ENCODE peak calls at places on chromosomes 7 and 10, in six cellular contexts. N is effector memory CD4-positive, alpha-beta T cell; Z is Panc1; W is PC-9; P is CD4-positive, alpha-beta T cell; I is caudate nucleus. E is an unnamed sample.

GRCh38 chr10:79246606-79247275 is 100.5 kb upstream of the PPIF start:
- DNase-seq in N (no peak), I (no peak), Z (no peak), P (no peak), W (no peak), E (no peak)

GRCh38 chr7:91293840-91294239 is 29.6 kb downstream of the FZD1 start:
- DNase-seq in P (no peak), I (no peak), N (no peak), W (no peak), Z (no peak), E (no peak)

GRCh38 chr10:6988654-6989053 is 408.6 kb upstream of the PRKCQ start:
- DNase-seq in W (no peak), P (no peak), N (no peak), Z (no peak), I (no peak), E (no peak)

GRCh38 chr10:6033954-6034353 is 28.2 kb downstream of the IL2RA start:
- DNase-seq in W (no peak), Z (no peak), N (no peak), I (no peak), P (no peak), E (no peak)

GRCh38 chr7:14419554-14419953 is 430.1 kb upstream of the ETV1 start:
- DNase-seq in P (no peak), I (no peak), N (no peak), Z (no peak), W (no peak), E (no peak)

GRCh38 chr7:6365451-6365850 is 82.3 kb downstream of the DAGLB start:
- DNase-seq in P (no peak), I (no peak), N (no peak), W (no peak), Z (no peak), E (no peak)

GRCh38 chr7:110677405-110677804 is 413.5 kb upstream of the LRRN3 start:
- DNase-seq in W (no peak), I (no peak), P (no peak), Z (no peak), N (no peak), E (no peak)

GRCh38 chr10:109914966-109915365 is 8.3 kb downstream of the XPNPEP1 start:
- DNase-seq in P (peak; percentile 29), Z (no peak), W (peak; percentile 92), I (no peak), N (peak; percentile 13), E (peak; percentile 84)

GRCh38 chr7:128885370-128886187 is 22.9 kb downstream of the ATP6V1F start:
- DNase-seq in P (no peak), Z (no peak), W (no peak), N (no peak), I (no peak), E (no peak)

GRCh38 chr10:34758447-34758996 is 56.6 kb downstream of the PARD3 start:
- DNase-seq in P (no peak), Z (peak; percentile 74), I (no peak), W (peak; percentile 94), N (no peak), E (no peak)

GRCh38 chr7:148590533-148590932 is at the start of gene C7orf33:
- DNase-seq in I (no peak), N (no peak), P (no peak), W (no peak), Z (no peak), E (no peak)

GRCh38 chr10:31707578-31708411 is 220.8 kb downstream of the ARHGAP12 start:
- DNase-seq in N (no peak), P (no peak), Z (no peak), W (no peak), I (no peak), E (no peak)

GRCh38 chr7:10793995-10794780 is 179.5 kb upstream of the PHF14 start:
- DNase-seq in W (no peak), Z (no peak), N (no peak), P (no peak), I (no peak), E (no peak)

GRCh38 chr10:110789604-110790428 is 81.9 kb upstream of the PDCD4 start:
- DNase-seq in I (no peak), W (no peak), N (no peak), P (no peak), Z (no peak), E (no peak)

GRCh38 chr10:122863796-122864592 is 15.4 kb downstream of the FAM24B start:
- DNase-seq in I (no peak), N (no peak), W (no peak), P (no peak), Z (no peak), E (no peak)

GRCh38 chr7:92841192-92841591 is 4.8 kb upstream of the CDK6 start:
- DNase-seq in W (no peak), Z (no peak), N (no peak), I (no peak), P (no peak), E (no peak)

GRCh38 chr10:117262296-117263293 is 21.7 kb downstream of the SLC18A2 start:
- DNase-seq in N (no peak), I (no peak), Z (no peak), W (no peak), P (no peak), E (no peak)

GRCh38 chr7:152202056-152202455 is 176.6 kb downstream of the GALNT11 start:
- DNase-seq in P (no peak), W (no peak), N (no peak), Z (no peak), I (no peak), E (no peak)

GRCh38 chr7:46791180-46791579 is 790.7 kb downstream of the TNS3 start:
- DNase-seq in W (no peak), Z (no peak), P (no peak), I (no peak), N (no peak), E (no peak)

GRCh38 chr7:117771756-117772155 is 101.5 kb downstream of the CTTNBP2 start:
- DNase-seq in N (no peak), Z (no peak), W (peak; percentile 2), I (no peak), P (no peak), E (no peak)

GRCh38 chr10:77138541-77138940 is 499.1 kb downstream of the KCNMA1 start:
- DNase-seq in I (no peak), Z (no peak), P (no peak), N (no peak), W (no peak), E (no peak)

GRCh38 chr10:103246328-103246727 is 641 bp downstream of the RPEL1 start:
- DNase-seq in N (no peak), I (no peak), W (no peak), Z (no peak), P (no peak), E (no peak)

GRCh38 chr7:55104123-55104522 is 85.3 kb downstream of the EGFR start:
- DNase-seq in N (no peak), P (no peak), I (no peak), Z (no peak), W (no peak), E (no peak)
- H3K27ac ChIP-seq in N (no peak overlapping the region), P (no peak overlapping the region), I (no peak overlapping the region), Z (no peak overlapping the region), W (no peak overlapping the region), E (no peak overlapping the region)

GRCh38 chr10:1299041-1299726 is 243.0 kb downstream of the WDR37 start:
- DNase-seq in N (no peak), W (no peak), Z (no peak), P (no peak), I (no peak), E (no peak)
- H3K27ac ChIP-seq in N (no peak overlapping the region), W (no peak overlapping the region), Z (no peak overlapping the region), P (no peak overlapping the region), I (no peak overlapping the region), E (no peak overlapping the region)

GRCh38 chr7:33779216-33779615 is 126.1 kb upstream of the BMPER start:
- DNase-seq in I (no peak), N (no peak), Z (no peak), W (no peak), P (no peak), E (no peak)

GRCh38 chr7:33778195-33778594 is 127.1 kb upstream of the BMPER start:
- DNase-seq in P (no peak), Z (no peak), N (no peak), W (no peak), I (no peak), E (no peak)

GRCh38 chr7:33784000-33784399 is 121.3 kb upstream of the BMPER start:
- DNase-seq in Z (no peak), P (no peak), N (no peak), I (no peak), W (no peak), E (no peak)

GRCh38 chr7:33781796-33782195 is 123.5 kb upstream of the BMPER start:
- DNase-seq in I (no peak), Z (no peak), W (no peak), P (no peak), N (no peak), E (no peak)

DNA sequence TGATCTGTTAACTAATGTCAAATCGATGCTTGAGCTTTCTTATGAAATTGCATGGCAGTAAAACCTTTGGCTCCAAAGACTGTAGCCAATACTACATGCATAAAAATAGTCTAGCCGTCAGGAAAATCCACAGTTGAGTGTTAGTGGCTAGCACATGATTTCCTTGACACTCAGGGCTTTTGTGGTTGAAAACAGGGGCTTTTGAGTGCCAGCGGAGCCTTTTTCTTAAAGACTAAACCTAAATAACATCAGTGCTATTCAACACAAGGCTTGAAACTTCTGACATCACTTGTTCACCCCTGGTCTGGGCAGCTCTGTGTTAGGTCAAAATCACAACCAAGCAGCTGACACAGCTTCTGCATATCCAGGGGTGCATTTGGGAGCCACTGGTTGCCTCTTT is 124.2 kb upstream of the BMPER start:
- DNase-seq in W (no peak), P (no peak), N (no peak), I (no peak), Z (no peak), E (no peak)
- H3K27ac ChIP-seq in W (no peak overlapping the region), P (no peak overlapping the region), N (no peak overlapping the region), I (no peak overlapping the region), Z (no peak overlapping the region), E (no peak overlapping the region)

GRCh38 chr10:21509391-21510217 is 15.9 kb downstream of the SKIDA1 start:
- DNase-seq in I (no peak), P (no peak), W (no peak), N (no peak), Z (no peak), E (no peak)
- H3K27ac ChIP-seq in I (peak overlapping the region; percentile 80), P (no peak overlapping the region), W (no peak overlapping the region), N (no peak overlapping the region), Z (peak overlapping the region; percentile 86), E (no peak overlapping the region)

GRCh38 chr10:100554902-100555301 is 19.2 kb downstream of the HIF1AN start:
- DNase-seq in N (no peak), P (no peak), I (no peak), W (no peak), Z (no peak), E (no peak)

GRCh38 chr10:100551231-100551630 is 15.5 kb downstream of the HIF1AN start:
- DNase-seq in N (no peak), Z (no peak), I (no peak), P (no peak), W (no peak), E (no peak)

GRCh38 chr10:100553929-100554328 is 18.2 kb downstream of the HIF1AN start:
- DNase-seq in I (no peak), W (no peak), P (no peak), N (no peak), Z (no peak), E (no peak)

GRCh38 chr10:100551733-100552132 is 16.0 kb downstream of the HIF1AN start:
- DNase-seq in N (no peak), P (no peak), I (no peak), Z (no peak), W (no peak), E (no peak)
- H3K27ac ChIP-seq in N (no peak overlapping the region), P (no peak overlapping the region), I (no peak overlapping the region), Z (no peak overlapping the region), W (no peak overlapping the region), E (no peak overlapping the region)

GRCh38 chr10:52284416-52285013 is 29.6 kb upstream of the DKK1 start:
- DNase-seq in Z (no peak), W (no peak), P (no peak), N (no peak), I (no peak), E (no peak)
- H3K27ac ChIP-seq in Z (no peak overlapping the region), W (no peak overlapping the region), P (no peak overlapping the region), N (no peak overlapping the region), I (no peak overlapping the region), E (no peak overlapping the region)

E was measured in CD4-positive, alpha-beta memory T cell.